ENCODE peak calls at places on chromosomes 6 and 20, in four cellular contexts. One of them, this sample, is unnamed. For H4K20me1, the result is how much of the 10 kb centered on the place peaks cover.

GRCh38 chr6:121630716-121631115 is 195.3 kb downstream of the GJA1 start:
- DNase-seq in neural progenitor cell: no peak
- DNase-seq in OCI-LY7: no peak
- DNase-seq in fibroblast of lung: no peak
- DNase-seq in this sample: no peak

GRCh38 chr6:33164665-33165373 is 27.4 kb downstream of the COL11A2 start:
- DNase-seq in OCI-LY7: no peak
- DNase-seq in fibroblast of lung: no peak
- DNase-seq in neural progenitor cell: no peak
- DNase-seq in this sample: no peak

GRCh38 chr6:29011276-29011734 is 6.2 kb upstream of the ZNF311 start:
- DNase-seq in OCI-LY7: peak
- DNase-seq in neural progenitor cell: peak
- DNase-seq in fibroblast of lung: peak
- DNase-seq in this sample: no peak

GRCh38 chr6:70547313-70547712 is 19.4 kb upstream of the SDHAF4 start:
- DNase-seq in fibroblast of lung: peak
- DNase-seq in OCI-LY7: no peak
- DNase-seq in neural progenitor cell: peak
- DNase-seq in this sample: no peak

GRCh38 chr20:25623225-25623735 is 534 bp downstream of the NANP start:
- DNase-seq in fibroblast of lung: no peak
- DNase-seq in OCI-LY7: peak
- DNase-seq in neural progenitor cell: peak
- DNase-seq in this sample: peak

GRCh38 chr6:64074981-64075380 is 439.4 kb downstream of the PHF3 start:
- DNase-seq in fibroblast of lung: peak
- DNase-seq in OCI-LY7: no peak
- DNase-seq in neural progenitor cell: no peak
- DNase-seq in this sample: no peak

GRCh38 chr20:57708694-57709673 is 831 bp downstream of the PMEPA1 start:
- DNase-seq in OCI-LY7: no peak
- DNase-seq in neural progenitor cell: peak
- DNase-seq in fibroblast of lung: no peak
- DNase-seq in this sample: no peak

GRCh38 chr6:18048953-18049630 is 61.7 kb upstream of the KIF13A start:
- DNase-seq in neural progenitor cell: no peak
- DNase-seq in fibroblast of lung: no peak
- DNase-seq in OCI-LY7: no peak
- DNase-seq in this sample: no peak

GRCh38 chr20:48373555-48373934 is 454.3 kb downstream of the PREX1 start:
- DNase-seq in neural progenitor cell: no peak
- DNase-seq in fibroblast of lung: no peak
- DNase-seq in OCI-LY7: no peak
- DNase-seq in this sample: no peak

GRCh38 chr20:53408728-53409157 is 184.9 kb downstream of the ZNF217 start:
- DNase-seq in neural progenitor cell: no peak
- DNase-seq in fibroblast of lung: peak
- DNase-seq in OCI-LY7: no peak
- DNase-seq in this sample: no peak

GRCh38 chr6:138610816-138611215 is 111.5 kb upstream of the NHSL1 start:
- DNase-seq in fibroblast of lung: no peak
- DNase-seq in OCI-LY7: no peak
- DNase-seq in neural progenitor cell: no peak
- DNase-seq in this sample: no peak

GRCh38 chr6:134951494-134952263 is 1.8 kb upstream of the ALDH8A1 start:
- DNase-seq in neural progenitor cell: no peak
- DNase-seq in OCI-LY7: no peak
- DNase-seq in fibroblast of lung: no peak
- DNase-seq in this sample: no peak

GRCh38 chr6:167833396-167833763 is 6.7 kb downstream of the AFDN start:
- DNase-seq in OCI-LY7: no peak
- DNase-seq in neural progenitor cell: no peak
- DNase-seq in fibroblast of lung: no peak
- DNase-seq in this sample: no peak

GRCh38 chr6:110813813-110814487 is 1.3 kb downstream of the CDK19 start:
- DNase-seq in fibroblast of lung: peak
- DNase-seq in neural progenitor cell: peak
- DNase-seq in OCI-LY7: peak
- DNase-seq in this sample: no peak

GRCh38 chr6:113458368-113459010 is 398.7 kb upstream of the MARCKS start:
- DNase-seq in fibroblast of lung: no peak
- DNase-seq in OCI-LY7: no peak
- DNase-seq in neural progenitor cell: no peak
- DNase-seq in this sample: no peak

GRCh38 chr6:169008641-169009040 is 245.0 kb downstream of the THBS2 start:
- DNase-seq in OCI-LY7: no peak
- DNase-seq in neural progenitor cell: no peak
- DNase-seq in fibroblast of lung: peak
- DNase-seq in this sample: no peak

GRCh38 chr6:47822856-47823554 is 41.2 kb downstream of the OPN5 start:
- DNase-seq in neural progenitor cell: no peak
- DNase-seq in OCI-LY7: no peak
- DNase-seq in fibroblast of lung: no peak
- DNase-seq in this sample: no peak

GRCh38 chr6:51398064-51398740 is 579.5 kb downstream of the TFAP2B start:
- DNase-seq in neural progenitor cell: no peak
- DNase-seq in fibroblast of lung: no peak
- DNase-seq in OCI-LY7: no peak
- DNase-seq in this sample: no peak

GRCh38 chr6:54802775-54803631 is 43.6 kb upstream of the FAM83B start:
- DNase-seq in neural progenitor cell: peak
- DNase-seq in OCI-LY7: no peak
- DNase-seq in fibroblast of lung: peak
- DNase-seq in this sample: no peak

DNA sequence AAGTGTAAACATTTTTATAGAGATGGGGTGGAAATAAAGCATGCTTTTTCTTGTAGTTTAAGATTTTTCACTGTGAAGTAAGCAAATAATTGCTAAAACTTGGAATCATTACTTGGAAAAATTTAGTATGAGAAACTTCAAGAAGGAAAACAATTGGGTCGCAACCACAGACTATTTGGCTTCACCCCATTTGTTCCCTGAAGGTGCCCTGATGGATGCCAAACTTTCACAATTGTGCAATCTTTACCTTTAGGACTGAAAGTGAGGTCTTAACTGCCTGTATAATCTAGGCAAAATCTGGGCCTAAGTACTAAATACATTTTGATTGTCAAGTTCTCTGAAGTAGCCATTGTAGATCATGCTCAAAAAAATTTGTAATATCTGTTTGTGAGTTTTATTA is 330.1 kb downstream of the HDGFL1 start:
- DNase-seq in fibroblast of lung: no peak
- DNase-seq in neural progenitor cell: no peak
- DNase-seq in OCI-LY7: no peak
- DNase-seq in this sample: no peak
- H4K20me1 ChIP-seq in fibroblast of lung: under half
- H4K20me1 ChIP-seq in neural progenitor cell: under half
- H4K20me1 ChIP-seq in OCI-LY7: under half
- H4K20me1 ChIP-seq in this sample: under half

GRCh38 chr20:59831901-59832240 is 101.6 kb downstream of the SYCP2 start:
- DNase-seq in OCI-LY7: no peak
- DNase-seq in fibroblast of lung: no peak
- DNase-seq in neural progenitor cell: no peak
- DNase-seq in this sample: no peak
- H4K20me1 ChIP-seq in OCI-LY7: under half
- H4K20me1 ChIP-seq in fibroblast of lung: under half
- H4K20me1 ChIP-seq in neural progenitor cell: under half
- H4K20me1 ChIP-seq in this sample: under half

GRCh38 chr6:154433477-154434241 is 76.8 kb downstream of the CNKSR3 start:
- DNase-seq in OCI-LY7: no peak
- DNase-seq in neural progenitor cell: peak
- DNase-seq in fibroblast of lung: no peak
- DNase-seq in this sample: no peak
- H4K20me1 ChIP-seq in OCI-LY7: under half
- H4K20me1 ChIP-seq in neural progenitor cell: under half
- H4K20me1 ChIP-seq in fibroblast of lung: under half
- H4K20me1 ChIP-seq in this sample: under half

GRCh38 chr6:163417595-163417994 is 3.1 kb downstream of the QKI start:
- DNase-seq in neural progenitor cell: no peak
- DNase-seq in OCI-LY7: no peak
- DNase-seq in fibroblast of lung: no peak
- DNase-seq in this sample: no peak
- H4K20me1 ChIP-seq in neural progenitor cell: half or more
- H4K20me1 ChIP-seq in OCI-LY7: under half
- H4K20me1 ChIP-seq in fibroblast of lung: under half
- H4K20me1 ChIP-seq in this sample: under half

DNA sequence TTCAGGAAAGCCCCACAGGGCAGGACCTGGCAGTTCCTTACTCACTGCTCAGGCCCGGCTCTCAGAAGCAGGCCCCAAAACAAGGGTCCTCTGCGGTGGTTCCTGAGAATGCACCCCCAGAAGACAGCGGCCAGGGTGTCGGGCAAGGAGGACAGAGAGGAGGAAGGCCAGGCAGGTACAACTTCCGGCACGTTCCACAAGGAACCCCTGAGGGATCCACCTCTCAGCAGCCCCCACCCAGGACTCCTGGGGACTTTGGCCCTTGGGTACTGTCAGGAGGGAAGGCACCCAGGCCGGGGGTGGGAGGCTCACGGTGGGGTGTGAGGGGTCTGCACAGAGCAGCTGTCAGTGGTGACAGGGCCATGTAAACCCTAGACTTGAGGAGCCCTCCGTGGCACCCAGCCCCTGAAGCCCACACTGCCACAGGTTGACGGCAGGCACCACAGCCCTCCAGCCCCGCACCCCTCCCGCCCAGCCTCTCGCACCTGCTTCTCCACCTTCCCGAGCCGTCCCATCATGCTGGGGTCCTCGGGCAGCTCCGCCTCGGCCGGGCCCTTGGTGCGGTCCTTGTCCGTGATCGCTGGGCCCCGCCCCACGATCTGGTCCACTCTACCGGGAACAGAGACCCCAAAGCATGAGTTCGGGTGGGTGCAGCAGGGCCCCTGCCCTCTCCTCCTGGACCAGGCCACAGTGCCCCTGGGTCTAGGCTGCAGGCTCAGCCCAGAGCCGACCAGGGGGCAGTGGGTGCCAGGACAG is 47.0 kb upstream of the CHRNA4 start:
- DNase-seq in OCI-LY7: no peak
- DNase-seq in fibroblast of lung: no peak
- DNase-seq in neural progenitor cell: no peak
- DNase-seq in this sample: no peak
- H4K20me1 ChIP-seq in OCI-LY7: under half
- H4K20me1 ChIP-seq in fibroblast of lung: under half
- H4K20me1 ChIP-seq in neural progenitor cell: under half
- H4K20me1 ChIP-seq in this sample: under half

DNA sequence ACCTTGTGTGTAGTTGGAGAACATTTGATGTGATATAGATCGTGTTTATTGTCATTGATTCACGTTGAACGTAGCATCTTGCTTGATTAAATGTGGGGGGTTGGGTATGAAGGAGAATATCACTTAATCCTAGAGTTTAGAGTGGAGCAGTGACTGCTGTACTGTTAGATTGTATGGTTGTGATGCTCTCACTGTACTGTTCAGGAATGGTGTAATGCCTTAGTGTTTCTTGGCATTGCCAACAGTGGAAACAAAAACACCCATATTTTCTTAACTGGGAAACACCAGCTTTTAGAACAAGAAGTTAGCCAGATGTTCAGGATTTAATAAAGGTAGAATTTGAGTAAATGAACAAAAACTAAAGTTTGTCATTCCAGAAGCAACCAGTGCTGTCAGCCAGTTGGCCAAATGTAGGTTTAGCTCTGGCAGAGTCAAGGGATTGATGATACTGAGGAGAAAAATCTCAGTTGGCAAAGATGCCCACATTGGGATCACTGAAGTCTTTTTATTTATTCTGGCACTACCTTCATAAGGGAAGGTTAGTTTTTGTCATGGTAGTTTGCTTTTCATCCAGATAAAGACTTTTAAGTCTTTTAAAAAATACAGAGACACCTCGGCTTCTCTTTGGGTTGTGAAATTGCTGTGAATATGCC is 129.9 kb downstream of the JARID2 start:
- DNase-seq in OCI-LY7: no peak
- DNase-seq in neural progenitor cell: no peak
- DNase-seq in fibroblast of lung: no peak
- DNase-seq in this sample: no peak
- H4K20me1 ChIP-seq in OCI-LY7: under half
- H4K20me1 ChIP-seq in neural progenitor cell: half or more
- H4K20me1 ChIP-seq in fibroblast of lung: under half
- H4K20me1 ChIP-seq in this sample: under half

This sample was measured in DND-41.